ENCODE peak calls at places on chromosome 14, in four cellular contexts. C is HL-60, Y is GM12878, U is K562. E is an unnamed sample.
A peak's percentile ranks its signal among the peaks of the same experiment; 100 is the strongest.

GRCh38 chr14:56659964-56660551 is 80.5 kb downstream of the TMEM260 start:
- DNase-seq in U (peak; percentile 32), Y (no peak), C (peak; percentile 5), E (peak; percentile 34)

GRCh38 chr14:33352821-33353220 is 414.1 kb downstream of the NPAS3 start:
- DNase-seq in U (no peak), C (no peak), Y (no peak), E (no peak)

GRCh38 chr14:57889245-57889644 is 23.4 kb upstream of the SLC35F4 start:
- DNase-seq in Y (no peak), C (no peak), U (no peak), E (no peak)

GRCh38 chr14:67018720-67019119 is 170.5 kb upstream of the GARIN2 start:
- DNase-seq in Y (peak; percentile 27), C (no peak), U (no peak), E (no peak)

GRCh38 chr14:68791078-68791983 is 1.5 kb downstream of the ZFP36L1 start:
- DNase-seq in U (no peak), Y (no peak), C (no peak), E (no peak)

GRCh38 chr14:22668417-22668816 is 24.3 kb upstream of the OR6J1 start:
- DNase-seq in U (no peak), Y (no peak), C (no peak), E (no peak)

GRCh38 chr14:30874999-30875787 is 834 bp downstream of the COCH start:
- DNase-seq in Y (no peak), U (peak; percentile 29), C (no peak), E (no peak)

GRCh38 chr14:89430271-89430620 is 13.2 kb upstream of the FOXN3 start:
- DNase-seq in U (no peak), C (no peak), Y (no peak), E (no peak)

GRCh38 chr14:68146812-68147211 is 327.2 kb downstream of the RAD51B start:
- DNase-seq in Y (no peak), U (no peak), C (no peak), E (no peak)

GRCh38 chr14:59360923-59361794 is 104.0 kb downstream of the GPR135 start:
- DNase-seq in U (peak; percentile 42), C (peak; percentile 96), Y (no peak), E (no peak)

GRCh38 chr14:35215110-35215872 is 76.9 kb upstream of the PSMA6 start:
- DNase-seq in U (no peak), C (no peak), Y (no peak), E (no peak)

GRCh38 chr14:100132903-100133510 is 26.4 kb downstream of the DEGS2 start:
- DNase-seq in U (no peak), Y (no peak), C (no peak), E (no peak)

GRCh38 chr14:90791481-90791880 is 24.7 kb downstream of the TTC7B start:
- DNase-seq in U (no peak), C (no peak), Y (no peak), E (no peak)

GRCh38 chr14:64478634-64479250 is 13.4 kb downstream of the AKAP5 start:
- DNase-seq in Y (no peak), C (no peak), U (no peak), E (no peak)

GRCh38 chr14:35929171-35929570 is 103.0 kb downstream of the BRMS1L start:
- DNase-seq in U (no peak), Y (no peak), C (no peak), E (no peak)

GRCh38 chr14:42804146-42804545 is 1197.5 kb downstream of the LRFN5 start:
- DNase-seq in U (no peak), Y (no peak), C (no peak), E (no peak)

GRCh38 chr14:78606111-78606510 is 435.9 kb downstream of the NRXN3 start:
- DNase-seq in Y (no peak), U (no peak), C (no peak), E (no peak)

GRCh38 chr14:104676694-104677505 is 12.5 kb upstream of the INF2 start:
- DNase-seq in Y (no peak), C (no peak), U (peak; percentile 33), E (no peak)

GRCh38 chr14:22976620-22977433 is 5.5 kb downstream of the AJUBA start:
- DNase-seq in C (peak; percentile 50), U (peak; percentile 43), Y (no peak), E (no peak)

GRCh38 chr14:23361320-23361719 is 3.7 kb downstream of the EFS start:
- DNase-seq in Y (no peak), C (no peak), U (no peak), E (no peak)

GRCh38 chr14:61461808-61462275 is 140.5 kb downstream of the PRKCH start:
- DNase-seq in C (no peak), U (peak; percentile 51), Y (no peak), E (no peak)

GRCh38 chr14:72892103-72892878 is 1.6 kb downstream of the DPF3 start:
- DNase-seq in Y (no peak), C (no peak), U (no peak), E (no peak)

GRCh38 chr14:76763362-76764041 is 2.2 kb downstream of the VASH1 start:
- DNase-seq in U (no peak), Y (no peak), C (no peak), E (no peak)

GRCh38 chr14:74488788-74489397 is 4.2 kb downstream of the NPC2 start:
- DNase-seq in U (no peak), Y (no peak), C (no peak), E (no peak)

GRCh38 chr14:65549429-65549828 is 136.9 kb downstream of the FUT8 start:
- DNase-seq in C (no peak), Y (no peak), U (no peak), E (no peak)
- TF ChIP-seq SPI1 in C (peak; percentile 40), Y (peak; percentile 70), U (peak; percentile 76), E (peak; percentile 67)

DNA sequence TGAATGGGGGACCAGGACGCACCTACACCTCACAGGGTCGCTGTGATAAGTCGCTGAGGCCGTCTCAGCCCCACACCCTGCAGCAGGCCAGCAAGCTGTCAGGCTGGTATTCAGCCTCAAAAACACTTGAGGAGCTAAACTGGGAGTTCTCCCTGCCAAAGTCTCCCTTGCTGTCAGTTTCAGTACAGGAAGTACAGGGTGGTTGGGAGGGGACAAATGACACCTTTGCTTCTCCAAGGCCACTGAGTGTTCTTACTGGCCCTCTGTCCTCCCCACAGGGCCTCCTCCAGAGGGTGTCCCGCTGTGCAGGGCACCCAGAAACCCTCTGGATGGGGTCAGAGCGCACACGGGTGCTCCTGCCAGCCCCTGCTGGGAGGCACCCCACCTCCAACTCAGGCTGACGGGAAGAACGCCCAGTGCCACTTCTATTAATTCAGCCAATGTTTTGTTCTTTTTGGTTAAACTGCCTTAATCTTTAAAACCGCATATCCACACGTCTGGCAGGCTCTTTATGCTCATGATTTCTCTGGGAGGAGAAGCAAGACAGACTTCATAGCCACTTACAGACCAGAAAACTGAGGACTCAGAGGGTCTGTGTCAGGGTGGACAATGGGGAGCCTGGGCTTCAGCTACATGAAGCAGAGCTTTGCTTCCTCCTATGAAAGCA is 75.9 kb downstream of the ITPK1 start:
- DNase-seq in U (no peak), Y (no peak), C (no peak), E (no peak)
- TF ChIP-seq POLR2AphosphoS5 in U (no peak), Y (no peak), C (no peak), E (no peak)

DNA sequence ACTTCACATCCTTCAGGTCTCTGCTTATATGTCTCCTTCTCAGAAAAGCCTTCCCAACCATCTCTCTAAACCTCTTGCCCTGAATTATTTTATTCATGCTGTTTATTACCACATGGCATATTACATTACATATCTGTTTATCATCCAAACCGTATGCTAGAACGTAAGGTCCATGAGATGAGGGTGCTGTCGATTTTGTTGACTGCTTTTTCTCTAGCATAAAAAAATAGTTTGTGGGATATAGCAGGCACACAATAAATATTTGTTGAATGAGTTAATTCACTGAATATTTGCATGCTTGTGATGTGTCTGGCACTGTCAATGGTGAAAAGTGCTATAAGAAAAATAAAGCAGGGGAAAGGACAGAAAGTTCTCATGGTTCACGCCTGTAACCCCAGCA is 22.9 kb downstream of the SAMD4A start:
- DNase-seq in Y (no peak), U (no peak), C (no peak), E (no peak)
- TF ChIP-seq SPI1 in Y (no peak), U (no peak), C (no peak), E (no peak)

GRCh38 chr14:50946234-50946935 is 2.1 kb upstream of the PYGL start:
- DNase-seq in C (no peak), Y (no peak), U (no peak), E (no peak)

GRCh38 chr14:50941151-50941550 is 3.1 kb downstream of the PYGL start:
- DNase-seq in Y (no peak), U (no peak), C (no peak), E (no peak)

GRCh38 chr14:50944647-50945413 is 547 bp upstream of the PYGL start:
- DNase-seq in U (no peak), C (no peak), Y (no peak), E (no peak)

GRCh38 chr14:50943943-50944646 is at the start of gene PYGL:
- DNase-seq in U (peak; percentile 67), C (peak; percentile 53), Y (no peak), E (peak; percentile 42)

GRCh38 chr14:50943261-50943942 is 881 bp downstream of the PYGL start:
- DNase-seq in U (peak; percentile 34), C (no peak), Y (no peak), E (no peak)
- TF ChIP-seq POLR2AphosphoS5 in U (no peak), C (no peak), Y (no peak), E (no peak)

GRCh38 chr14:27366596-27366995 is 768.8 kb upstream of the NOVA1 start:
- DNase-seq in Y (no peak), U (no peak), C (no peak), E (no peak)
- TF ChIP-seq SPI1 in Y (no peak), U (no peak), C (no peak), E (no peak)